ENCODE peak calls at places on chromosomes 2 and 18, in six cellular contexts. One of them, this sample, is unnamed.

GRCh38 chr2:3563521-3563976 is 5.4 kb upstream of the RNASEH1 start:
- DNase-seq in stimulated activated CD4-positive, alpha-beta T cell treated with anti-CD3 and anti-CD28 coated beads, Interleukin-1b, Interleukin-23, amount 100 ng/mL, for 24 hours: no peak
- DNase-seq in EL: no peak
- DNase-seq in NCI-H1092: no peak
- DNase-seq in activated T-cell treated with anti-CD3 and anti-CD28 coated beads for 4 hours: no peak
- DNase-seq in COLO829: no peak
- DNase-seq in this sample: no peak

GRCh38 chr18:49011291-49011746 is 60.6 kb upstream of the SMAD7 start:
- DNase-seq in stimulated activated CD4-positive, alpha-beta T cell treated with anti-CD3 and anti-CD28 coated beads, Interleukin-1b, Interleukin-23, amount 100 ng/mL, for 24 hours: no peak
- DNase-seq in EL: no peak
- DNase-seq in NCI-H1092: no peak
- DNase-seq in activated T-cell treated with anti-CD3 and anti-CD28 coated beads for 4 hours: no peak
- DNase-seq in COLO829: no peak
- DNase-seq in this sample: no peak

GRCh38 chr2:76197842-76198448 is 487.2 kb upstream of the GCFC2 start:
- DNase-seq in stimulated activated CD4-positive, alpha-beta T cell treated with anti-CD3 and anti-CD28 coated beads, Interleukin-1b, Interleukin-23, amount 100 ng/mL, for 24 hours: peak; percentile 12
- DNase-seq in EL: peak; percentile 22
- DNase-seq in NCI-H1092: peak; percentile 22
- DNase-seq in activated T-cell treated with anti-CD3 and anti-CD28 coated beads for 4 hours: peak; percentile 1
- DNase-seq in COLO829: peak; percentile 19
- DNase-seq in this sample: peak; percentile 23

GRCh38 chr2:129708221-129708967 is 271.1 kb upstream of the RAB6C start:
- DNase-seq in stimulated activated CD4-positive, alpha-beta T cell treated with anti-CD3 and anti-CD28 coated beads, Interleukin-1b, Interleukin-23, amount 100 ng/mL, for 24 hours: no peak
- DNase-seq in EL: no peak
- DNase-seq in NCI-H1092: no peak
- DNase-seq in activated T-cell treated with anti-CD3 and anti-CD28 coated beads for 4 hours: no peak
- DNase-seq in COLO829: no peak
- DNase-seq in this sample: no peak

GRCh38 chr18:29078272-29078671 is 901.3 kb upstream of the CDH2 start:
- DNase-seq in stimulated activated CD4-positive, alpha-beta T cell treated with anti-CD3 and anti-CD28 coated beads, Interleukin-1b, Interleukin-23, amount 100 ng/mL, for 24 hours: no peak
- DNase-seq in EL: no peak
- DNase-seq in NCI-H1092: no peak
- DNase-seq in activated T-cell treated with anti-CD3 and anti-CD28 coated beads for 4 hours: no peak
- DNase-seq in COLO829: no peak
- DNase-seq in this sample: no peak

GRCh38 chr2:3200420-3200939 is 177.1 kb downstream of the EIPR1 start:
- DNase-seq in stimulated activated CD4-positive, alpha-beta T cell treated with anti-CD3 and anti-CD28 coated beads, Interleukin-1b, Interleukin-23, amount 100 ng/mL, for 24 hours: no peak
- DNase-seq in EL: peak; percentile 3
- DNase-seq in NCI-H1092: no peak
- DNase-seq in activated T-cell treated with anti-CD3 and anti-CD28 coated beads for 4 hours: no peak
- DNase-seq in COLO829: no peak
- DNase-seq in this sample: peak; percentile 32

GRCh38 chr2:44964704-44965343 is 23.3 kb downstream of the SIX3 start:
- DNase-seq in stimulated activated CD4-positive, alpha-beta T cell treated with anti-CD3 and anti-CD28 coated beads, Interleukin-1b, Interleukin-23, amount 100 ng/mL, for 24 hours: no peak
- DNase-seq in EL: peak; percentile 23
- DNase-seq in NCI-H1092: peak; percentile 32
- DNase-seq in activated T-cell treated with anti-CD3 and anti-CD28 coated beads for 4 hours: no peak
- DNase-seq in COLO829: no peak
- DNase-seq in this sample: no peak

GRCh38 chr2:172437419-172438063 is 10.2 kb downstream of the ITGA6 start:
- DNase-seq in stimulated activated CD4-positive, alpha-beta T cell treated with anti-CD3 and anti-CD28 coated beads, Interleukin-1b, Interleukin-23, amount 100 ng/mL, for 24 hours: no peak
- DNase-seq in EL: no peak
- DNase-seq in NCI-H1092: no peak
- DNase-seq in activated T-cell treated with anti-CD3 and anti-CD28 coated beads for 4 hours: no peak
- DNase-seq in COLO829: no peak
- DNase-seq in this sample: no peak

GRCh38 chr2:67873916-67874315 is 188.9 kb downstream of the C1D start:
- DNase-seq in stimulated activated CD4-positive, alpha-beta T cell treated with anti-CD3 and anti-CD28 coated beads, Interleukin-1b, Interleukin-23, amount 100 ng/mL, for 24 hours: no peak
- DNase-seq in EL: no peak
- DNase-seq in NCI-H1092: no peak
- DNase-seq in activated T-cell treated with anti-CD3 and anti-CD28 coated beads for 4 hours: no peak
- DNase-seq in COLO829: no peak
- DNase-seq in this sample: no peak

GRCh38 chr2:236083934-236084333 is 84.3 kb downstream of the GBX2 start:
- DNase-seq in stimulated activated CD4-positive, alpha-beta T cell treated with anti-CD3 and anti-CD28 coated beads, Interleukin-1b, Interleukin-23, amount 100 ng/mL, for 24 hours: no peak
- DNase-seq in EL: no peak
- DNase-seq in NCI-H1092: no peak
- DNase-seq in activated T-cell treated with anti-CD3 and anti-CD28 coated beads for 4 hours: no peak
- DNase-seq in COLO829: no peak
- DNase-seq in this sample: no peak

GRCh38 chr18:41576643-41577042 is 378.4 kb upstream of the PIK3C3 start:
- DNase-seq in stimulated activated CD4-positive, alpha-beta T cell treated with anti-CD3 and anti-CD28 coated beads, Interleukin-1b, Interleukin-23, amount 100 ng/mL, for 24 hours: no peak
- DNase-seq in EL: no peak
- DNase-seq in NCI-H1092: no peak
- DNase-seq in activated T-cell treated with anti-CD3 and anti-CD28 coated beads for 4 hours: no peak
- DNase-seq in COLO829: no peak
- DNase-seq in this sample: no peak

GRCh38 chr2:39506215-39506614 is 69.1 kb upstream of the MAP4K3 start:
- DNase-seq in stimulated activated CD4-positive, alpha-beta T cell treated with anti-CD3 and anti-CD28 coated beads, Interleukin-1b, Interleukin-23, amount 100 ng/mL, for 24 hours: no peak
- DNase-seq in EL: no peak
- DNase-seq in NCI-H1092: no peak
- DNase-seq in activated T-cell treated with anti-CD3 and anti-CD28 coated beads for 4 hours: no peak
- DNase-seq in COLO829: no peak
- DNase-seq in this sample: no peak

GRCh38 chr2:217060516-217060915 is 200.7 kb upstream of the TNP1 start:
- DNase-seq in stimulated activated CD4-positive, alpha-beta T cell treated with anti-CD3 and anti-CD28 coated beads, Interleukin-1b, Interleukin-23, amount 100 ng/mL, for 24 hours: no peak
- DNase-seq in EL: no peak
- DNase-seq in NCI-H1092: no peak
- DNase-seq in activated T-cell treated with anti-CD3 and anti-CD28 coated beads for 4 hours: no peak
- DNase-seq in COLO829: no peak
- DNase-seq in this sample: no peak

GRCh38 chr2:10258726-10259125 is 44.0 kb upstream of the HPCAL1 start:
- DNase-seq in stimulated activated CD4-positive, alpha-beta T cell treated with anti-CD3 and anti-CD28 coated beads, Interleukin-1b, Interleukin-23, amount 100 ng/mL, for 24 hours: no peak
- DNase-seq in EL: no peak
- DNase-seq in NCI-H1092: no peak
- DNase-seq in activated T-cell treated with anti-CD3 and anti-CD28 coated beads for 4 hours: no peak
- DNase-seq in COLO829: no peak
- DNase-seq in this sample: no peak